ENCODE peak calls at places on chromosomes 12 and 14, in seven cellular contexts. One of them, this sample, is unnamed.

GRCh38 chr12:93862424-93862823 is 185.2 kb downstream of the CRADD start:
- DNase-seq in body of pancreas: no peak
- DNase-seq in IMR-90: no peak
- DNase-seq in WTC11: no peak
- DNase-seq in AG04450: no peak
- DNase-seq in lower lobe of right lung: no peak
- DNase-seq in left ventricle myocardium inferior: no peak
- DNase-seq in this sample: no peak

GRCh38 chr14:26204954-26205479 is 392.8 kb downstream of the NOVA1 start:
- DNase-seq in IMR-90: no peak
- DNase-seq in WTC11: peak
- DNase-seq in AG04450: no peak
- DNase-seq in body of pancreas: peak
- DNase-seq in lower lobe of right lung: peak
- DNase-seq in left ventricle myocardium inferior: peak
- DNase-seq in this sample: no peak

GRCh38 chr12:4762773-4763172 is 42.6 kb downstream of the GALNT8 start:
- DNase-seq in IMR-90: no peak
- DNase-seq in body of pancreas: no peak
- DNase-seq in left ventricle myocardium inferior: no peak
- DNase-seq in WTC11: no peak
- DNase-seq in AG04450: no peak
- DNase-seq in lower lobe of right lung: no peak
- DNase-seq in this sample: no peak

GRCh38 chr14:45743884-45744283 is 490.9 kb upstream of the MIS18BP1 start:
- DNase-seq in lower lobe of right lung: no peak
- DNase-seq in IMR-90: no peak
- DNase-seq in body of pancreas: no peak
- DNase-seq in AG04450: no peak
- DNase-seq in left ventricle myocardium inferior: no peak
- DNase-seq in WTC11: no peak
- DNase-seq in this sample: no peak

GRCh38 chr14:45699451-45699850 is 446.4 kb upstream of the MIS18BP1 start:
- DNase-seq in body of pancreas: no peak
- DNase-seq in AG04450: no peak
- DNase-seq in IMR-90: no peak
- DNase-seq in lower lobe of right lung: no peak
- DNase-seq in WTC11: no peak
- DNase-seq in left ventricle myocardium inferior: no peak
- DNase-seq in this sample: no peak

GRCh38 chr12:22709292-22709691 is 84.3 kb downstream of the ETNK1 start:
- DNase-seq in IMR-90: no peak
- DNase-seq in AG04450: no peak
- DNase-seq in lower lobe of right lung: no peak
- DNase-seq in body of pancreas: no peak
- DNase-seq in left ventricle myocardium inferior: no peak
- DNase-seq in WTC11: no peak
- DNase-seq in this sample: peak

GRCh38 chr14:104655128-104655848 is 34.1 kb upstream of the INF2 start:
- DNase-seq in AG04450: no peak
- DNase-seq in IMR-90: no peak
- DNase-seq in lower lobe of right lung: no peak
- DNase-seq in left ventricle myocardium inferior: no peak
- DNase-seq in WTC11: no peak
- DNase-seq in body of pancreas: no peak
- DNase-seq in this sample: no peak

GRCh38 chr12:124236651-124237050 is 58.2 kb upstream of the RFLNA start:
- DNase-seq in left ventricle myocardium inferior: no peak
- DNase-seq in lower lobe of right lung: no peak
- DNase-seq in IMR-90: peak
- DNase-seq in AG04450: no peak
- DNase-seq in WTC11: no peak
- DNase-seq in body of pancreas: no peak
- DNase-seq in this sample: no peak

GRCh38 chr12:108482717-108483212 is 32.3 kb upstream of the FICD start:
- DNase-seq in left ventricle myocardium inferior: no peak
- DNase-seq in AG04450: no peak
- DNase-seq in lower lobe of right lung: no peak
- DNase-seq in WTC11: peak
- DNase-seq in body of pancreas: no peak
- DNase-seq in IMR-90: peak
- DNase-seq in this sample: no peak

GRCh38 chr12:108575199-108575912 is 13.0 kb downstream of the ISCU start:
- DNase-seq in AG04450: no peak
- DNase-seq in left ventricle myocardium inferior: no peak
- DNase-seq in body of pancreas: no peak
- DNase-seq in lower lobe of right lung: no peak
- DNase-seq in WTC11: no peak
- DNase-seq in IMR-90: no peak
- DNase-seq in this sample: no peak

GRCh38 chr12:127773520-127773919 is 493.4 kb upstream of the TMEM132C start:
- DNase-seq in AG04450: no peak
- DNase-seq in left ventricle myocardium inferior: no peak
- DNase-seq in body of pancreas: no peak
- DNase-seq in lower lobe of right lung: no peak
- DNase-seq in IMR-90: no peak
- DNase-seq in WTC11: peak
- DNase-seq in this sample: no peak

GRCh38 chr12:16670456-16671050 is 64.6 kb upstream of the LMO3 start:
- DNase-seq in AG04450: no peak
- DNase-seq in left ventricle myocardium inferior: no peak
- DNase-seq in body of pancreas: no peak
- DNase-seq in IMR-90: peak
- DNase-seq in lower lobe of right lung: no peak
- DNase-seq in WTC11: no peak
- DNase-seq in this sample: no peak

GRCh38 chr12:5966486-5967095 is 21.5 kb upstream of the ANO2 start:
- DNase-seq in body of pancreas: no peak
- DNase-seq in IMR-90: no peak
- DNase-seq in left ventricle myocardium inferior: no peak
- DNase-seq in lower lobe of right lung: no peak
- DNase-seq in AG04450: no peak
- DNase-seq in WTC11: no peak
- DNase-seq in this sample: no peak

GRCh38 chr12:5965950-5966383 is 20.9 kb upstream of the ANO2 start:
- DNase-seq in body of pancreas: peak
- DNase-seq in left ventricle myocardium inferior: peak
- DNase-seq in WTC11: peak
- DNase-seq in IMR-90: peak
- DNase-seq in lower lobe of right lung: peak
- DNase-seq in AG04450: peak
- DNase-seq in this sample: no peak

GRCh38 chr12:5967645-5968415 is 22.8 kb upstream of the ANO2 start:
- DNase-seq in AG04450: no peak
- DNase-seq in lower lobe of right lung: no peak
- DNase-seq in body of pancreas: no peak
- DNase-seq in WTC11: no peak
- DNase-seq in IMR-90: no peak
- DNase-seq in left ventricle myocardium inferior: no peak
- DNase-seq in this sample: no peak

GRCh38 chr12:5963515-5963914 is 18.5 kb upstream of the ANO2 start:
- DNase-seq in IMR-90: no peak
- DNase-seq in body of pancreas: no peak
- DNase-seq in lower lobe of right lung: no peak
- DNase-seq in WTC11: no peak
- DNase-seq in AG04450: no peak
- DNase-seq in left ventricle myocardium inferior: no peak
- DNase-seq in this sample: no peak

DNA sequence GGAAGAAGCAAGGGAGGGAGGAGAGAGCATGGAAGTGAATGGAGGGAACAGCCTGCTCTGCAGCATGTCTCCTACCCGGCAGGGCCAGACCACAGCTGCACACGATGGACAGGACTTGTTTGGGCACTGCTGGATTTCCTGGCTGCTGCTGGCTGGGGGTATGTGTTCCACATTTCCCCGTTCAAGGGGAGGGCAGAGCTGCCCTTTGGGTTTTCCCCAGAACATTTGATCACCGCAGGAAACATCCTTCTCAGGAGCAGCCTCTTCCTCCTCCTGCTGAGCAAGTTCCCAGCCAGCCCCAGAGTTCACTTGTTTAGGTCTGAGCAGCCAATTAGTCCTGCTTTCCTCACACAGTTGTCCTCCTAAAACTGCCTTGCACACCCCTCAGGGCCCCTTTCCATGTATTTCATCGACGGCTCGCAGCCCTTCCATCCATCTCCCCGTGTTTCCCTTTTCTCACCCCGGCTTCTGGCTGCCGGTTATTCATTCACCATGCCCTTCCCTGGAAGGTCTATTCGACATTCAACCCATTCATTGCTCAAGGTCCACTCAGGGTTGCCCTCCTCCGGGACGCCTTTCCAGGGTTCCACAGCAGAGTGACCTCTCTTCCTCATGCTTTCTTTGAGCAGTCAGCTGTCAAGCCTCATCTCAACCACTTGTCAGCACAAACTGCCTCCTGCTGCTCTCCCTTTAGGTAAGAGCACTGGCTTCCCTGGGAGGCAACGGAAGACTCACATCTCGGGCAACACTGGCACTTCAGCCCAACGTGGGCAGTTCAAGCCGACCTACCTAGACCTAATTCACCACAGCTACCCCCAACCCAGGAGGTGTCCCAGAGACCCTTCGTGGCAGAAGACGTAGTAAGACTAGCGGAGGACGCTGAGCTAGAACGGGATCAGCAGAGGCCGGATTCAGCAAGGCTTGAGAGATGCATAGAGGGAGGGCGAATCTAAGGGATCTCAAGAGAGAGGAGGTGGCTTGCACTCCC is 20.1 kb upstream of the ANO2 start:
- DNase-seq in IMR-90: no peak
- DNase-seq in AG04450: no peak
- DNase-seq in left ventricle myocardium inferior: no peak
- DNase-seq in lower lobe of right lung: no peak
- DNase-seq in body of pancreas: no peak
- DNase-seq in WTC11: no peak
- DNase-seq in this sample: no peak
- TF ChIP-seq CTCF in IMR-90: no peak
- TF ChIP-seq CTCF in AG04450: no peak
- TF ChIP-seq CTCF in left ventricle myocardium inferior: no peak
- TF ChIP-seq CTCF in lower lobe of right lung: no peak
- TF ChIP-seq CTCF in body of pancreas: no peak
- TF ChIP-seq CTCF in WTC11: no peak
- TF ChIP-seq CTCF in this sample: no peak

GRCh38 chr14:68789798-68790655 is 2.8 kb downstream of the ZFP36L1 start:
- DNase-seq in body of pancreas: peak
- DNase-seq in AG04450: no peak
- DNase-seq in lower lobe of right lung: no peak
- DNase-seq in left ventricle myocardium inferior: no peak
- DNase-seq in IMR-90: no peak
- DNase-seq in WTC11: no peak
- DNase-seq in this sample: no peak
- TF ChIP-seq CTCF in body of pancreas: no peak
- TF ChIP-seq CTCF in AG04450: no peak
- TF ChIP-seq CTCF in lower lobe of right lung: no peak
- TF ChIP-seq CTCF in left ventricle myocardium inferior: no peak
- TF ChIP-seq CTCF in IMR-90: no peak
- TF ChIP-seq CTCF in WTC11: no peak
- TF ChIP-seq CTCF in this sample: no peak

GRCh38 chr12:113818278-113818677 is 147.8 kb downstream of the RBM19 start:
- DNase-seq in lower lobe of right lung: no peak
- DNase-seq in body of pancreas: no peak
- DNase-seq in left ventricle myocardium inferior: no peak
- DNase-seq in IMR-90: peak
- DNase-seq in AG04450: no peak
- DNase-seq in WTC11: no peak
- DNase-seq in this sample: no peak

GRCh38 chr12:113819495-113819894 is 146.6 kb downstream of the RBM19 start:
- DNase-seq in body of pancreas: no peak
- DNase-seq in lower lobe of right lung: no peak
- DNase-seq in left ventricle myocardium inferior: no peak
- DNase-seq in AG04450: no peak
- DNase-seq in IMR-90: no peak
- DNase-seq in WTC11: no peak
- DNase-seq in this sample: no peak

GRCh38 chr12:113820842-113821241 is 145.3 kb downstream of the RBM19 start:
- DNase-seq in left ventricle myocardium inferior: no peak
- DNase-seq in IMR-90: no peak
- DNase-seq in lower lobe of right lung: no peak
- DNase-seq in AG04450: no peak
- DNase-seq in WTC11: no peak
- DNase-seq in body of pancreas: no peak
- DNase-seq in this sample: no peak

GRCh38 chr12:113820310-113820709 is 145.8 kb downstream of the RBM19 start:
- DNase-seq in left ventricle myocardium inferior: no peak
- DNase-seq in WTC11: no peak
- DNase-seq in lower lobe of right lung: no peak
- DNase-seq in AG04450: no peak
- DNase-seq in body of pancreas: no peak
- DNase-seq in IMR-90: no peak
- DNase-seq in this sample: no peak

DNA sequence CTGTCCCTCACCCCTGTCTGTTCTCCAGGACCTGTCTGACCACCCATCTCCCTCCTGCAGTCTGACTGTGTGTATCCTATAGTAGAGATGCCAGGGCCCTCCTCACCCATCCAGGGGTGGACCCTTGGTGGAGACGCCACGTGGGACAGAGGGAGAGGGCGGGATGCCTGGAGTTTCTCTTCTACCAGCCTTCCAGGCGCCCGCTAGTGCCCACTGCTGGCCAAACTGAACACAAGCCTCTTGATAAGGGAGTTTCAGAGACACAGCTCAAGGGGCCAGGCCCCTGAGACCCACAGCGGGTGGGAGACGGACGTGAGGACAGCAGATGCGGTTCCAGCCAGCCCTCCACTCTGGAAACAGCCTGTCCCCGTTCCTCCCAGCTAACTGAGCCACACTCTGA is 147.3 kb downstream of the RBM19 start:
- DNase-seq in WTC11: peak
- DNase-seq in AG04450: no peak
- DNase-seq in lower lobe of right lung: no peak
- DNase-seq in left ventricle myocardium inferior: no peak
- DNase-seq in IMR-90: no peak
- DNase-seq in body of pancreas: no peak
- DNase-seq in this sample: no peak
- TF ChIP-seq CTCF in WTC11: peak
- TF ChIP-seq CTCF in AG04450: peak
- TF ChIP-seq CTCF in lower lobe of right lung: no peak
- TF ChIP-seq CTCF in left ventricle myocardium inferior: no peak
- TF ChIP-seq CTCF in IMR-90: peak
- TF ChIP-seq CTCF in body of pancreas: no peak
- TF ChIP-seq CTCF in this sample: peak

GRCh38 chr14:42277840-42278239 is 671.2 kb downstream of the LRFN5 start:
- DNase-seq in left ventricle myocardium inferior: no peak
- DNase-seq in lower lobe of right lung: no peak
- DNase-seq in WTC11: no peak
- DNase-seq in body of pancreas: no peak
- DNase-seq in IMR-90: no peak
- DNase-seq in AG04450: no peak
- DNase-seq in this sample: no peak
- TF ChIP-seq CTCF in left ventricle myocardium inferior: no peak
- TF ChIP-seq CTCF in lower lobe of right lung: no peak
- TF ChIP-seq CTCF in WTC11: no peak
- TF ChIP-seq CTCF in body of pancreas: no peak
- TF ChIP-seq CTCF in IMR-90: no peak
- TF ChIP-seq CTCF in AG04450: no peak
- TF ChIP-seq CTCF in this sample: no peak